ENCODE peak calls at places on chromosomes 5 and 9, in nine cellular contexts. E, X, L, U, P, N, H, M and S are unnamed samples.

GRCh38 chr9:123063172-123063508 is 29.7 kb downstream of the GPR21 start:
- DNase-seq in E (no peak), X (no peak), L (no peak), U (no peak), P (no peak), N (peak), H (peak), M (no peak), S (no peak)

GRCh38 chr5:34695275-34696032 is 39.3 kb downstream of the RAI14 start:
- DNase-seq in E (no peak), X (no peak), L (no peak), U (no peak), P (no peak), N (no peak), H (peak), M (no peak), S (no peak)

GRCh38 chr9:113911850-113912249 is 35.7 kb downstream of the ZNF618 start:
- DNase-seq in E (no peak), X (no peak), L (no peak), U (no peak), P (no peak), N (no peak), H (no peak), M (no peak), S (no peak)

GRCh38 chr5:147431586-147431985 is 78.3 kb downstream of the DPYSL3 start:
- DNase-seq in E (no peak), X (no peak), L (no peak), U (no peak), P (no peak), N (no peak), H (no peak), M (no peak), S (no peak)

GRCh38 chr5:143016777-143017374 is 246.7 kb downstream of the ARHGAP26 start:
- DNase-seq in E (no peak), X (peak), L (no peak), U (peak), P (peak), N (no peak), H (peak), M (no peak), S (peak)

GRCh38 chr9:93590609-93591234 is 14.3 kb downstream of the PHF2 start:
- DNase-seq in E (no peak), X (peak), L (no peak), U (no peak), P (no peak), N (no peak), H (no peak), M (no peak), S (no peak)

GRCh38 chr9:14554866-14555265 is 138.4 kb downstream of the ZDHHC21 start:
- DNase-seq in E (no peak), X (no peak), L (no peak), U (no peak), P (no peak), N (no peak), H (peak), M (no peak), S (no peak)

GRCh38 chr5:150186137-150186536 is 3.7 kb upstream of the SLC6A7 start:
- DNase-seq in E (no peak), X (no peak), L (no peak), U (no peak), P (no peak), N (no peak), H (no peak), M (no peak), S (no peak)

GRCh38 chr5:41246376-41246775 is 33.0 kb upstream of the C6 start:
- DNase-seq in E (no peak), X (no peak), L (no peak), U (peak), P (peak), N (peak), H (peak), M (no peak), S (peak)

GRCh38 chr5:151811593-151812321 is 40.0 kb downstream of the G3BP1 start:
- DNase-seq in E (no peak), X (no peak), L (no peak), U (peak), P (no peak), N (peak), H (peak), M (peak), S (no peak)

GRCh38 chr5:81165493-81166119 is 67.5 kb upstream of the CKMT2 start:
- DNase-seq in E (peak), X (no peak), L (peak), U (peak), P (peak), N (no peak), H (peak), M (peak), S (peak)

GRCh38 chr9:93030642-93031628 is 27.6 kb upstream of the SUSD3 start:
- DNase-seq in E (no peak), X (no peak), L (no peak), U (no peak), P (no peak), N (no peak), H (no peak), M (no peak), S (no peak)

GRCh38 chr5:158380661-158381060 is 521.7 kb upstream of the CLINT1 start:
- DNase-seq in E (no peak), X (no peak), L (no peak), U (peak), P (no peak), N (no peak), H (no peak), M (no peak), S (no peak)

GRCh38 chr5:178114325-178115135 is 1.2 kb downstream of the N4BP3 start:
- DNase-seq in E (no peak), X (peak), L (no peak), U (no peak), P (no peak), N (no peak), H (no peak), M (no peak), S (peak)

GRCh38 chr5:16508730-16509531 is 43.3 kb upstream of the ZNF622 start:
- DNase-seq in E (no peak), X (no peak), L (peak), U (peak), P (peak), N (no peak), H (peak), M (peak), S (peak)

GRCh38 chr9:89428901-89429890 is 68.7 kb downstream of the SEMA4D start:
- DNase-seq in E (no peak), X (no peak), L (no peak), U (no peak), P (no peak), N (no peak), H (no peak), M (no peak), S (no peak)

GRCh38 chr5:84088996-84089395 is 295.7 kb downstream of the EDIL3 start:
- DNase-seq in E (no peak), X (no peak), L (no peak), U (peak), P (peak), N (no peak), H (peak), M (no peak), S (peak)

GRCh38 chr5:157303667-157304327 is 37.9 kb downstream of the CYFIP2 start:
- DNase-seq in E (no peak), X (no peak), L (no peak), U (no peak), P (no peak), N (no peak), H (no peak), M (no peak), S (no peak)

GRCh38 chr9:81456431-81456970 is 232.8 kb downstream of the TLE1 start:
- DNase-seq in E (no peak), X (no peak), L (no peak), U (peak), P (no peak), N (peak), H (peak), M (no peak), S (no peak)

GRCh38 chr5:133794771-133795391 is 173.5 kb downstream of the C5orf15 start:
- DNase-seq in E (no peak), X (no peak), L (no peak), U (no peak), P (no peak), N (no peak), H (no peak), M (no peak), S (no peak)

GRCh38 chr5:68898961-68899471 is 194.8 kb upstream of the SLC30A5 start:
- DNase-seq in E (no peak), X (no peak), L (no peak), U (peak), P (peak), N (peak), H (peak), M (no peak), S (no peak)

GRCh38 chr9:34490360-34490759 is 31.8 kb downstream of the DNAI1 start:
- DNase-seq in E (no peak), X (no peak), L (no peak), U (no peak), P (no peak), N (no peak), H (no peak), M (no peak), S (no peak)

GRCh38 chr9:7185612-7186011 is 427.8 kb downstream of the KDM4C start:
- DNase-seq in E (no peak), X (no peak), L (no peak), U (peak), P (peak), N (peak), H (peak), M (peak), S (peak)

GRCh38 chr5:150178262-150178661 is 11.6 kb upstream of the SLC6A7 start:
- DNase-seq in E (no peak), X (no peak), L (no peak), U (no peak), P (no peak), N (no peak), H (no peak), M (no peak), S (peak)

GRCh38 chr5:143514915-143515314 is 111.4 kb upstream of the NR3C1 start:
- DNase-seq in E (no peak), X (no peak), L (no peak), U (no peak), P (no peak), N (peak), H (peak), M (no peak), S (no peak)

GRCh38 chr9:92721548-92721947 is 43.1 kb downstream of the BICD2 start:
- DNase-seq in E (no peak), X (no peak), L (no peak), U (no peak), P (no peak), N (no peak), H (no peak), M (no peak), S (no peak)

GRCh38 chr9:98807811-98808195 is 333 bp downstream of the GALNT12 start:
- DNase-seq in E (no peak), X (no peak), L (no peak), U (no peak), P (peak), N (no peak), H (no peak), M (no peak), S (no peak)

GRCh38 chr5:141845371-141845821 is 32.8 kb downstream of the PCDH1 start:
- DNase-seq in E (no peak), X (no peak), L (no peak), U (no peak), P (no peak), N (no peak), H (no peak), M (no peak), S (no peak)

GRCh38 chr5:95712347-95712958 is 18.7 kb upstream of the RHOBTB3 start:
- DNase-seq in E (no peak), X (no peak), L (no peak), U (peak), P (peak), N (peak), H (peak), M (no peak), S (peak)

GRCh38 chr5:16902846-16903245 is 33.2 kb downstream of the MYO10 start:
- DNase-seq in E (no peak), X (no peak), L (no peak), U (peak), P (peak), N (no peak), H (peak), M (no peak), S (no peak)

GRCh38 chr5:150544606-150545219 is 36.8 kb downstream of the NDST1 start:
- DNase-seq in E (peak), X (peak), L (peak), U (peak), P (peak), N (no peak), H (peak), M (peak), S (peak)

DNA sequence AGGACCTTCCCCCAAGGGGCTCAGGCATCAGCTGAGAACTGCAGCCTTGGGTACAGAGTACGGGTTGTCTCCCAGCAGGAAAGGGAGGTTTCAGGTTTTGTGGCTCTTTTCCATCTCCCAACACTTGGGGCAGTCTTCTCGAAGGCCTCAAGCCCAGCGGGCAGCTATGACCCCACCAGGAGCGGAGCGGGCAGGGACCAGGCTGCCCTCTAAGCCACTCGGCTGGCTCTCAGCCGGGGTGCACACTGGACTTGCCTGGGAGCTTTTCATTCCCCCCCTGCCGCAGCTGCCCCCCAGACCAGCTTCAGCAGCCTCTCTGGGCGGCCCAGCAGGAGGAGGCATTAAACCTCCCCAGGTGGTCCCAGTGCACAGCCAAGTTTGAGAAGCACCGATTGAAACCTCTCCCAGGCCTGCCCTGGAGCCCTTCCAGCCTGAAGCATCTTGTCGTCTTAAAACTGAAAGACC is 20.8 kb downstream of the NTNG2 start:
- DNase-seq in E (no peak), X (no peak), L (no peak), U (no peak), P (no peak), N (no peak), H (no peak), M (no peak), S (no peak)
- TF ChIP-seq CTCF in E (peak), X (no peak), L (no peak), U (no peak), P (peak), N (peak), H (peak), M (no peak), S (no peak)

GRCh38 chr9:134853893-134854292 is 26.7 kb upstream of the FCN2 start:
- DNase-seq in E (no peak), X (no peak), L (no peak), U (no peak), P (no peak), N (no peak), H (no peak), M (no peak), S (no peak)

GRCh38 chr9:134852906-134853654 is 27.5 kb upstream of the FCN2 start:
- DNase-seq in E (no peak), X (no peak), L (no peak), U (no peak), P (no peak), N (no peak), H (no peak), M (no peak), S (no peak)

GRCh38 chr9:134855900-134856377 is 24.7 kb upstream of the FCN2 start:
- DNase-seq in E (no peak), X (no peak), L (no peak), U (no peak), P (no peak), N (no peak), H (no peak), M (no peak), S (no peak)

GRCh38 chr9:134854541-134854981 is 26.0 kb upstream of the FCN2 start:
- DNase-seq in E (no peak), X (no peak), L (no peak), U (no peak), P (no peak), N (no peak), H (no peak), M (no peak), S (no peak)

DNA sequence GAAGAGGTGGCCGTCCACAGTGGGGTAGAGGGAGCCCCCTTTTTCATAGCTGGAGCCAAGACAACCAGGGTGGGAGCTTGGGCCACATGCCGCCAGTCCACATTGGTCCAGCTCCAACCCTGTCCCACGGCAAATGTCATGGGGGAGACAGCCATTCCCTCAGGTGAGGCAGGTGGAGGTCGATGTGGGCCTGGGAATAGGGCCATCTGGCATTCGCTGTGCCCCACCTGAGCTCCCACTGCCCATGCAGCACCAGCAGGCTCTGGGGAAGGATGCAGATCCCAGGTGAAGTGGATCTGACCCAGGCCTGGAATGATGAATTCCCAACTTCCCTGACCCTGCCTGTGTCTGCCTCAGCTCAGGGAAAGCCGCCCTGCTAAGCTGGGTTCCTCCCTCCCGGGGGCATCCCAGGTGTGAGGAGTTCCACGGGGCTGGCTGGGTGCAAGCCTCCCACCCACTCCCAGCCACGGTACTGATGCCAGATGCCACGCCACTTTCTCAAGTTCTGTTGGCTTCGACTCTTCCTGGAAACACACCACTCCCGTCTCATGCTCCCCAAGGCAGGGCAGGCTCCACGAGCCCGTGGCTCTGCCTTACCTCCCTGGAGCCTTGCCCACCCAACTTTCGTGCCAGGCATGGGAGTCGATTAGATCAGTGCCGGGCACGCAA is 25.2 kb upstream of the FCN2 start:
- DNase-seq in E (no peak), X (no peak), L (no peak), U (no peak), P (no peak), N (no peak), H (no peak), M (no peak), S (no peak)
- TF ChIP-seq CTCF in E (no peak), X (no peak), L (no peak), U (no peak), P (no peak), N (no peak), H (no peak), M (no peak), S (no peak)

GRCh38 chr9:10026585-10026984 is 586.2 kb downstream of the PTPRD start:
- DNase-seq in E (no peak), X (no peak), L (peak), U (no peak), P (no peak), N (no peak), H (no peak), M (no peak), S (no peak)
- TF ChIP-seq CTCF in E (no peak), X (no peak), L (no peak), U (no peak), P (no peak), N (no peak), H (no peak), M (no peak), S (no peak)

GRCh38 chr5:162377895-162378294 is 310.3 kb downstream of the GABRG2 start:
- DNase-seq in E (no peak), X (no peak), L (no peak), U (no peak), P (no peak), N (no peak), H (no peak), M (no peak), S (no peak)

DNA sequence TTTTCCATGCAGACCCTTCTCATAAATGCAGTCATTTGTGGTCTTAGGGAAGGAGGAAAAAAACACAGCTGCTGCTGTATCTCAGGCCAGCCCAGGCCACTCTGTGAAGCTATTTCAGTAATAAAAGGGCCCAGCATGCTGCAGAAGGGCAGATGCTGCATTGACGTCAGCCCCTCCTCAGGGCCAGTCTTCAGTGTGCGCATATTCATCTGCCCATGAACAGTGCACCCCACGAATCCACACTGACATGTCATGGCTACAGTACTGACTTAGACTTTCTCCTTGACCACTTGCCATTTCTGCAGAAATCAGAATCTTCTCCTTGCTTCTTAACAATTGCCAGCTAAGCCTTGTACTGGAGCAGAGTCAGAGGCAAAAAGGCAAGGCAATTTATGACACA is 304.7 kb downstream of the GABRG2 start:
- DNase-seq in E (no peak), X (no peak), L (no peak), U (no peak), P (no peak), N (no peak), H (no peak), M (no peak), S (no peak)
- TF ChIP-seq CTCF in E (no peak), X (no peak), L (no peak), U (no peak), P (no peak), N (no peak), H (no peak), M (no peak), S (no peak)

GRCh38 chr5:138128344-138128743 is 10.9 kb downstream of the NME5 start:
- DNase-seq in E (no peak), X (no peak), L (no peak), U (no peak), P (no peak), N (no peak), H (no peak), M (no peak), S (no peak)
- TF ChIP-seq CTCF in E (no peak), X (no peak), L (no peak), U (no peak), P (no peak), N (no peak), H (no peak), M (no peak), S (no peak)

GRCh38 chr9:124444166-124444565 is 6.1 kb upstream of the ADGRD2 start:
- DNase-seq in E (no peak), X (no peak), L (no peak), U (peak), P (no peak), N (no peak), H (no peak), M (no peak), S (no peak)

GRCh38 chr9:124450241-124450924 is at the start of gene ADGRD2:
- DNase-seq in E (peak), X (peak), L (no peak), U (peak), P (peak), N (no peak), H (peak), M (no peak), S (no peak)

GRCh38 chr9:124449381-124450151 is 685 bp upstream of the ADGRD2 start:
- DNase-seq in E (no peak), X (no peak), L (no peak), U (peak), P (no peak), N (no peak), H (no peak), M (no peak), S (no peak)

GRCh38 chr9:124448019-124448418 is 2.2 kb upstream of the ADGRD2 start:
- DNase-seq in E (no peak), X (no peak), L (no peak), U (no peak), P (no peak), N (no peak), H (no peak), M (no peak), S (no peak)

DNA sequence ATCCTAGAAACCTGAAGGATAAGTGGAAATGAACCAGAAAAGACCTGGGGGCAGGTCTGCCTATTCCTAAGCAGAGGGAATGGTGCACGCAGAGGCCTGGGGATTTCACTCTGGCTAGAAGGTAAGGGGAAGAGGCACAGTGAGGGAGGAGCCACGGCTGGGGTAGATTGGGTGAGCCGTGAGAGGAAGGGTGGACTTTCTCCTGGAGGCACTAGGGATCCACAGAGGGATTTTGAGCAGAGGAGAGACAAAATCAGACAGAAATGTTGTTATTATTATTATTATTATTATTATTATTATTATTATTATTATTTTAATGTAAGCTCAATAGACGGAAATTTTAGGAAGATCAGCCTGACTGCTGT is 3.0 kb upstream of the ADGRD2 start:
- DNase-seq in E (no peak), X (no peak), L (no peak), U (no peak), P (no peak), N (no peak), H (no peak), M (no peak), S (no peak)
- TF ChIP-seq CTCF in E (no peak), X (no peak), L (no peak), U (no peak), P (no peak), N (no peak), H (no peak), M (no peak), S (no peak)